ENCODE peak calls at places on chromosomes 2 and 18, in four cellular contexts. X is activated T-cell treated with anti-CD3 and anti-CD28 coated beads, Interleukin-2, amount 50 U/mL, for 48 hours; J is tibial artery; M is C1 segment of cervical spinal cord. L is an unnamed sample.

GRCh38 chr2:15701991-15702390 is 110.3 kb downstream of the DDX1 start:
- DNase-seq in X (no peak), J (no peak), M (no peak), L (no peak)

GRCh38 chr2:38535745-38536506 is 66.8 kb downstream of the HNRNPLL start:
- DNase-seq in X (peak), J (peak), M (peak), L (peak)

GRCh38 chr2:223787358-223787757 is 50.0 kb downstream of the AP1S3 start:
- DNase-seq in X (no peak), J (no peak), M (no peak), L (no peak)

GRCh38 chr18:79242246-79242645 is 153.5 kb upstream of the NFATC1 start:
- DNase-seq in X (no peak), J (no peak), M (no peak), L (no peak)

GRCh38 chr2:120053891-120054290 is 41.0 kb downstream of the EPB41L5 start:
- DNase-seq in X (no peak), J (no peak), M (no peak), L (no peak)

GRCh38 chr2:181858600-181858999 is 32.9 kb upstream of the ITPRID2 start:
- DNase-seq in X (no peak), J (no peak), M (no peak), L (no peak)

GRCh38 chr18:58288922-58289797 is 245.1 kb downstream of the NEDD4L start:
- DNase-seq in X (no peak), J (no peak), M (no peak), L (no peak)

GRCh38 chr2:46876741-46877384 is 38.7 kb downstream of the MCFD2 start:
- DNase-seq in X (no peak), J (peak), M (no peak), L (no peak)

GRCh38 chr2:234953116-234954031 is 1.6 kb downstream of the SH3BP4 start:
- DNase-seq in X (no peak), J (no peak), M (peak), L (no peak)

GRCh38 chr2:152491139-152491472 is 156.1 kb downstream of the FMNL2 start:
- DNase-seq in X (no peak), J (peak), M (peak), L (peak)

GRCh38 chr2:239781461-239781860 is 243.7 kb downstream of the NDUFA10 start:
- DNase-seq in X (no peak), J (peak), M (no peak), L (no peak)

GRCh38 chr2:59920961-59921360 is 632.5 kb downstream of the BCL11A start:
- DNase-seq in X (no peak), J (no peak), M (no peak), L (no peak)

GRCh38 chr2:11419781-11420180 is 46.2 kb downstream of the E2F6 start:
- DNase-seq in X (no peak), J (no peak), M (no peak), L (no peak)

GRCh38 chr2:73289304-73289703 is 4.0 kb downstream of the EGR4 start:
- DNase-seq in X (no peak), J (no peak), M (no peak), L (no peak)

GRCh38 chr18:44737623-44738022 is 56.9 kb downstream of the SETBP1 start:
- DNase-seq in X (no peak), J (peak), M (no peak), L (no peak)

GRCh38 chr2:60445684-60446184 is 107.7 kb downstream of the BCL11A start:
- DNase-seq in X (no peak), J (no peak), M (no peak), L (no peak)

GRCh38 chr2:217976301-217976700 is 26.5 kb downstream of the TNS1 start:
- DNase-seq in X (no peak), J (peak), M (no peak), L (peak)

GRCh38 chr18:13256444-13257305 is 38.1 kb downstream of the LDLRAD4 start:
- DNase-seq in X (no peak), J (peak), M (no peak), L (no peak)

GRCh38 chr2:241350878-241351639 is 5.0 kb upstream of the FARP2 start:
- DNase-seq in X (no peak), J (no peak), M (no peak), L (no peak)

GRCh38 chr2:33153008-33153407 is 206.3 kb downstream of the LTBP1 start:
- DNase-seq in X (no peak), J (no peak), M (no peak), L (no peak)

GRCh38 chr2:220455389-220455788 is 828.0 kb downstream of the SLC4A3 start:
- DNase-seq in X (no peak), J (no peak), M (no peak), L (no peak)

GRCh38 chr2:230666885-230667712 is 45.5 kb upstream of the CAB39 start:
- DNase-seq in X (peak), J (no peak), M (no peak), L (no peak)

GRCh38 chr2:11784747-11785610 is 38.5 kb downstream of the LPIN1 start:
- DNase-seq in X (peak), J (no peak), M (peak), L (peak)

L was measured in ovary.